ENCODE peak calls at places on chromosome 22, in four cellular contexts. One of them, this sample, is unnamed.
A peak's percentile ranks its signal among the peaks of the same experiment; 100 is the strongest.

GRCh38 chr22:26756675-26757293 is 99.4 kb downstream of the MIAT start:
- DNase-seq in astrocyte of the hippocampus: peak; percentile 85
- DNase-seq in amygdala: peak; percentile 55
- DNase-seq in A172: peak; percentile 41
- DNase-seq in this sample: peak; percentile 13

GRCh38 chr22:18044548-18045271 is 20.3 kb upstream of the MICAL3 start:
- DNase-seq in astrocyte of the hippocampus: no peak
- DNase-seq in amygdala: peak; percentile 93
- DNase-seq in A172: no peak
- DNase-seq in this sample: no peak

GRCh38 chr22:29524440-29525191 is 28.9 kb downstream of the THOC5 start:
- DNase-seq in astrocyte of the hippocampus: peak; percentile 41
- DNase-seq in amygdala: no peak
- DNase-seq in A172: peak; percentile 9
- DNase-seq in this sample: peak; percentile 48

GRCh38 chr22:28976588-28976987 is 85.0 kb downstream of the C22orf31 start:
- DNase-seq in astrocyte of the hippocampus: peak; percentile 74
- DNase-seq in amygdala: no peak
- DNase-seq in A172: peak; percentile 57
- DNase-seq in this sample: peak; percentile 78

GRCh38 chr22:36379593-36380361 is 8.0 kb downstream of the MYH9 start:
- DNase-seq in astrocyte of the hippocampus: peak; percentile 46
- DNase-seq in amygdala: no peak
- DNase-seq in A172: peak; percentile 41
- DNase-seq in this sample: peak; percentile 51

GRCh38 chr22:36014539-36015072 is 14.0 kb downstream of the RBFOX2 start:
- DNase-seq in astrocyte of the hippocampus: no peak
- DNase-seq in amygdala: no peak
- DNase-seq in A172: no peak
- DNase-seq in this sample: no peak

GRCh38 chr22:23786752-23787599 is at the start of gene SMARCB1:
- DNase-seq in astrocyte of the hippocampus: peak; percentile 96
- DNase-seq in amygdala: peak; percentile 74
- DNase-seq in A172: peak; percentile 66
- DNase-seq in this sample: peak; percentile 87

GRCh38 chr22:20580179-20580578 is 72.8 kb downstream of the MED15 start:
- DNase-seq in astrocyte of the hippocampus: no peak
- DNase-seq in amygdala: no peak
- DNase-seq in A172: no peak
- DNase-seq in this sample: no peak

GRCh38 chr22:22750335-22751042 is 106.1 kb downstream of the GGTLC2 start:
- DNase-seq in astrocyte of the hippocampus: no peak
- DNase-seq in amygdala: no peak
- DNase-seq in A172: no peak
- DNase-seq in this sample: no peak

GRCh38 chr22:38212442-38212841 is 10.6 kb downstream of the MAFF start:
- DNase-seq in astrocyte of the hippocampus: no peak
- DNase-seq in amygdala: no peak
- DNase-seq in A172: no peak
- DNase-seq in this sample: no peak

GRCh38 chr22:37201066-37201820 is 11.0 kb downstream of the SSTR3 start:
- DNase-seq in astrocyte of the hippocampus: no peak
- DNase-seq in amygdala: no peak
- DNase-seq in A172: no peak
- DNase-seq in this sample: no peak

GRCh38 chr22:38923463-38924196 is 33.8 kb upstream of the APOBEC3A start:
- DNase-seq in astrocyte of the hippocampus: peak; percentile 93
- DNase-seq in amygdala: peak; percentile 84
- DNase-seq in A172: peak; percentile 89
- DNase-seq in this sample: peak; percentile 86

GRCh38 chr22:46040471-46041465 is 63.8 kb upstream of the WNT7B start:
- DNase-seq in astrocyte of the hippocampus: no peak
- DNase-seq in amygdala: no peak
- DNase-seq in A172: no peak
- DNase-seq in this sample: no peak

GRCh38 chr22:40241200-40241763 is 63.6 kb downstream of the TNRC6B start:
- DNase-seq in astrocyte of the hippocampus: no peak
- DNase-seq in amygdala: no peak
- DNase-seq in A172: no peak
- DNase-seq in this sample: no peak

GRCh38 chr22:45454260-45454659 is 40.8 kb downstream of the RIBC2 start:
- DNase-seq in astrocyte of the hippocampus: no peak
- DNase-seq in amygdala: no peak
- DNase-seq in A172: no peak
- DNase-seq in this sample: no peak

GRCh38 chr22:49046546-49047305 is 780.9 kb downstream of the BRD1 start:
- DNase-seq in astrocyte of the hippocampus: peak; percentile 27
- DNase-seq in amygdala: peak; percentile 18
- DNase-seq in A172: peak; percentile 17
- DNase-seq in this sample: peak; percentile 48

GRCh38 chr22:46596032-46596441 is 24.1 kb upstream of the GRAMD4 start:
- DNase-seq in astrocyte of the hippocampus: no peak
- DNase-seq in amygdala: no peak
- DNase-seq in A172: no peak
- DNase-seq in this sample: no peak

GRCh38 chr22:46993626-46994025 is 231.2 kb downstream of the TBC1D22A start:
- DNase-seq in astrocyte of the hippocampus: peak; percentile 29
- DNase-seq in amygdala: no peak
- DNase-seq in A172: no peak
- DNase-seq in this sample: no peak

This sample was measured in HT1080.